ENCODE peak calls at places on chromosomes 2 and 18, in five cellular contexts. J, B, Y, E and T are unnamed samples.

GRCh38 chr2:241680827-241681599 is 5.6 kb downstream of the DTYMK start:
- DNase-seq in J (no peak), B (peak; percentile 94), Y (peak; percentile 95), E (peak; percentile 40), T (peak; percentile 90)

GRCh38 chr2:191441761-191442160 is 196.6 kb downstream of the MYO1B start:
- DNase-seq in J (no peak), B (peak; percentile 17), Y (peak; percentile 56), E (no peak), T (no peak)

GRCh38 chr18:79589601-79590091 is 90.0 kb upstream of the CTDP1 start:
- DNase-seq in J (no peak), B (no peak), Y (no peak), E (peak; percentile 63), T (no peak)

GRCh38 chr18:52348209-52348608 is 8.2 kb downstream of the DCC start:
- DNase-seq in J (no peak), B (peak; percentile 16), Y (no peak), E (peak; percentile 36), T (no peak)

GRCh38 chr2:232335859-232336215 is 42.7 kb upstream of the ALPP start:
- DNase-seq in J (no peak), B (no peak), Y (no peak), E (no peak), T (no peak)

GRCh38 chr2:179606141-179606540 is 255.3 kb downstream of the ZNF385B start:
- DNase-seq in J (no peak), B (no peak), Y (no peak), E (no peak), T (no peak)

GRCh38 chr2:101410716-101411115 is 23.4 kb upstream of the CREG2 start:
- DNase-seq in J (no peak), B (no peak), Y (no peak), E (no peak), T (peak; percentile 7)

GRCh38 chr2:78768016-78768415 is 257.5 kb upstream of the REG3G start:
- DNase-seq in J (no peak), B (no peak), Y (no peak), E (no peak), T (no peak)

GRCh38 chr2:225735844-225736243 is 336.3 kb downstream of the NYAP2 start:
- DNase-seq in J (no peak), B (peak; percentile 91), Y (peak; percentile 92), E (no peak), T (peak; percentile 66)

GRCh38 chr2:189020179-189020578 is 46.0 kb downstream of the COL3A1 start:
- DNase-seq in J (no peak), B (no peak), Y (no peak), E (no peak), T (no peak)

GRCh38 chr2:36967236-36967876 is 1.0 kb upstream of the STRN start:
- DNase-seq in J (peak; percentile 60), B (no peak), Y (no peak), E (peak; percentile 16), T (no peak)

GRCh38 chr2:237198144-237198900 is 112.6 kb downstream of the COPS8 start:
- DNase-seq in J (no peak), B (peak; percentile 49), Y (no peak), E (no peak), T (no peak)

GRCh38 chr2:145623136-145623535 is 1103.2 kb upstream of the ZEB2 start:
- DNase-seq in J (no peak), B (peak; percentile 71), Y (peak; percentile 4), E (no peak), T (peak; percentile 86)